ENCODE peak calls at places on chromosomes 2 and 18, in nine cellular contexts. I, M, U, O, P, H, F, T and G are unnamed samples.

GRCh38 chr2:48600204-48600813 is 17.3 kb upstream of the GTF2A1L start:
- DNase-seq in H (no peak), I (no peak), U (no peak), F (peak), O (peak), P (peak), M (no peak), T (no peak), G (peak)

GRCh38 chr2:58268685-58269084 is 27.6 kb upstream of the FANCL start:
- DNase-seq in F (no peak), O (no peak), M (no peak), U (no peak), P (no peak), T (no peak), I (no peak), H (no peak), G (no peak)

GRCh38 chr2:134549104-134549503 is 169.7 kb downstream of the TMEM163 start:
- DNase-seq in F (no peak), P (peak), I (no peak), O (peak), U (no peak), H (no peak), M (no peak), T (no peak), G (no peak)

GRCh38 chr18:75244336-75244735 is 33.7 kb downstream of the TSHZ1 start:
- DNase-seq in M (no peak), O (no peak), T (no peak), F (no peak), U (peak), I (no peak), P (peak), H (no peak), G (no peak)

GRCh38 chr2:66432801-66433694 is 1.9 kb upstream of the MEIS1 start:
- DNase-seq in F (no peak), H (no peak), U (peak), P (peak), T (peak), O (peak), I (peak), M (no peak), G (peak)

GRCh38 chr2:10419553-10420257 is 28.4 kb downstream of the ODC1 start:
- DNase-seq in T (no peak), M (no peak), U (peak), I (no peak), P (no peak), O (no peak), H (no peak), F (no peak), G (no peak)

GRCh38 chr2:3130444-3130843 is 247.2 kb downstream of the EIPR1 start:
- DNase-seq in U (no peak), F (no peak), I (no peak), T (no peak), P (no peak), H (no peak), M (no peak), O (no peak), G (no peak)

GRCh38 chr18:76338619-76339245 is 156.3 kb downstream of the ZNF516 start:
- DNase-seq in H (no peak), U (no peak), I (no peak), P (no peak), O (no peak), M (no peak), F (no peak), T (no peak), G (no peak)

GRCh38 chr18:50091495-50092249 is 103.3 kb downstream of the MYO5B start:
- DNase-seq in P (no peak), H (no peak), F (no peak), U (no peak), I (no peak), T (no peak), O (peak), M (no peak), G (no peak)

GRCh38 chr2:201680743-201681142 is 17.7 kb downstream of the MPP4 start:
- DNase-seq in M (no peak), H (no peak), U (no peak), I (peak), F (peak), T (no peak), P (peak), O (peak), G (peak)

GRCh38 chr2:159053186-159054031 is 85.0 kb downstream of the TANC1 start:
- DNase-seq in P (peak), F (no peak), H (no peak), T (no peak), U (no peak), M (no peak), I (no peak), O (no peak), G (no peak)

GRCh38 chr2:128270306-128271185 is 48.1 kb downstream of the HS6ST1 start:
- DNase-seq in P (no peak), I (no peak), T (no peak), O (no peak), M (no peak), H (no peak), F (no peak), U (peak), G (no peak)

GRCh38 chr2:24652265-24653232 is 140.6 kb downstream of the PTRHD1 start:
- DNase-seq in M (no peak), F (no peak), I (no peak), P (no peak), H (no peak), U (no peak), O (no peak), T (no peak), G (no peak)

GRCh38 chr2:226247289-226248275 is 552.0 kb downstream of the IRS1 start:
- DNase-seq in T (no peak), M (no peak), H (no peak), P (peak), O (no peak), F (no peak), I (no peak), U (no peak), G (no peak)

GRCh38 chr2:65380243-65380642 is 52.2 kb downstream of the SPRED2 start:
- DNase-seq in H (no peak), T (no peak), M (no peak), P (peak), U (no peak), F (no peak), O (no peak), I (no peak), G (no peak)

GRCh38 chr2:149492923-149493322 is 94.7 kb downstream of the MMADHC start:
- DNase-seq in F (no peak), P (no peak), I (no peak), H (no peak), O (no peak), T (no peak), M (no peak), U (no peak), G (no peak)

GRCh38 chr2:236049981-236050380 is 118.2 kb downstream of the GBX2 start:
- DNase-seq in T (no peak), U (no peak), M (no peak), F (no peak), O (no peak), I (no peak), H (no peak), P (no peak), G (no peak)

GRCh38 chr2:60925994-60926750 is 44.8 kb downstream of the REL start:
- DNase-seq in I (no peak), P (peak), T (no peak), M (no peak), H (no peak), U (no peak), O (no peak), F (no peak), G (no peak)

GRCh38 chr2:24469148-24469547 is 21.9 kb upstream of the NCOA1 start:
- DNase-seq in O (no peak), T (no peak), P (no peak), I (no peak), F (no peak), M (no peak), U (no peak), H (no peak), G (no peak)

GRCh38 chr2:71778514-71779305 is 325.3 kb downstream of the DYSF start:
- DNase-seq in T (no peak), P (peak), M (no peak), F (no peak), U (no peak), I (no peak), O (peak), H (no peak), G (no peak)

GRCh38 chr18:7319161-7319560 is 88.3 kb downstream of the LRRC30 start:
- DNase-seq in H (no peak), P (no peak), O (no peak), T (no peak), I (no peak), U (no peak), F (no peak), M (no peak), G (no peak)

GRCh38 chr2:47904903-47905453 is 1.3 kb downstream of the FBXO11 start:
- DNase-seq in H (peak), O (no peak), U (peak), I (no peak), F (peak), T (peak), M (no peak), P (peak), G (no peak)